ENCODE peak calls at places on chromosomes 1 and 21, in eight cellular contexts. E, K, V, U, T, O, I and A are unnamed samples.

GRCh38 chr1:207393610-207394009 is 60.5 kb upstream of the CR2 start:
- DNase-seq in T (no peak), O (peak; percentile 93), I (no peak), K (no peak), E (no peak), U (no peak), V (peak; percentile 94), A (peak; percentile 88)

GRCh38 chr1:175471039-175471800 is 272.2 kb downstream of the TNR start:
- DNase-seq in K (no peak), I (no peak), E (no peak), T (no peak), O (no peak), U (no peak), V (peak; percentile 79), A (peak; percentile 68)

GRCh38 chr1:116825400-116825734 is 71.1 kb downstream of the CD2 start:
- DNase-seq in V (no peak), T (peak; percentile 69), U (peak; percentile 51), K (peak; percentile 51), E (no peak), O (no peak), I (no peak), A (no peak)

GRCh38 chr21:14452031-14452778 is 69.3 kb upstream of the HSPA13 start:
- DNase-seq in K (no peak), O (no peak), I (no peak), T (no peak), U (no peak), V (no peak), E (no peak), A (no peak)

GRCh38 chr1:1435094-1435903 is at the start of gene VWA1:
- DNase-seq in V (peak; percentile 87), K (peak; percentile 60), O (peak; percentile 83), I (peak; percentile 69), T (peak; percentile 91), E (peak; percentile 62), U (peak; percentile 88), A (no peak)

GRCh38 chr21:18951291-18952038 is 547.9 kb upstream of the TMPRSS15 start:
- DNase-seq in I (no peak), V (no peak), T (no peak), E (no peak), K (no peak), O (no peak), U (peak; percentile 65), A (no peak)

GRCh38 chr1:234774971-234775370 is 165.0 kb upstream of the IRF2BP2 start:
- DNase-seq in E (no peak), I (no peak), K (no peak), U (no peak), O (no peak), V (peak; percentile 28), T (no peak), A (no peak)

GRCh38 chr21:38126677-38127271 is 130.0 kb upstream of the KCNJ15 start:
- DNase-seq in U (peak; percentile 47), E (no peak), K (peak; percentile 26), O (peak; percentile 60), T (peak; percentile 63), V (peak; percentile 67), I (peak; percentile 30), A (peak; percentile 26)

GRCh38 chr21:41631564-41632461 is 123.9 kb upstream of the TMPRSS2 start:
- DNase-seq in V (peak; percentile 67), O (no peak), U (no peak), K (no peak), E (no peak), T (no peak), I (peak; percentile 62), A (no peak)

GRCh38 chr1:35726814-35727433 is 8.2 kb upstream of the C1orf216 start:
- DNase-seq in I (peak; percentile 24), O (peak; percentile 85), T (peak; percentile 69), V (peak; percentile 71), K (peak; percentile 33), U (peak; percentile 48), E (no peak), A (peak; percentile 45)

GRCh38 chr21:41640756-41641509 is 125.9 kb downstream of the RIPK4 start:
- DNase-seq in U (no peak), I (no peak), O (peak; percentile 66), V (peak; percentile 78), E (no peak), K (no peak), T (no peak), A (no peak)

GRCh38 chr1:185363205-185363604 is 46.2 kb upstream of the IVNS1ABP start:
- DNase-seq in I (no peak), U (no peak), O (no peak), K (no peak), E (no peak), T (no peak), V (no peak), A (no peak)

GRCh38 chr21:33668180-33668579 is 25.9 kb downstream of the ITSN1 start:
- DNase-seq in U (peak; percentile 27), K (no peak), E (no peak), I (no peak), O (peak; percentile 34), V (peak; percentile 57), T (peak; percentile 29), A (no peak)

GRCh38 chr21:32545948-32546441 is 39.3 kb downstream of the TCP10L start:
- DNase-seq in K (no peak), E (no peak), T (no peak), O (no peak), V (peak; percentile 68), U (no peak), I (no peak), A (no peak)

GRCh38 chr1:112923234-112923955 is 32.6 kb downstream of the SLC16A1 start:
- DNase-seq in E (no peak), K (no peak), U (no peak), I (no peak), T (peak; percentile 52), O (no peak), V (no peak), A (no peak)

DNA sequence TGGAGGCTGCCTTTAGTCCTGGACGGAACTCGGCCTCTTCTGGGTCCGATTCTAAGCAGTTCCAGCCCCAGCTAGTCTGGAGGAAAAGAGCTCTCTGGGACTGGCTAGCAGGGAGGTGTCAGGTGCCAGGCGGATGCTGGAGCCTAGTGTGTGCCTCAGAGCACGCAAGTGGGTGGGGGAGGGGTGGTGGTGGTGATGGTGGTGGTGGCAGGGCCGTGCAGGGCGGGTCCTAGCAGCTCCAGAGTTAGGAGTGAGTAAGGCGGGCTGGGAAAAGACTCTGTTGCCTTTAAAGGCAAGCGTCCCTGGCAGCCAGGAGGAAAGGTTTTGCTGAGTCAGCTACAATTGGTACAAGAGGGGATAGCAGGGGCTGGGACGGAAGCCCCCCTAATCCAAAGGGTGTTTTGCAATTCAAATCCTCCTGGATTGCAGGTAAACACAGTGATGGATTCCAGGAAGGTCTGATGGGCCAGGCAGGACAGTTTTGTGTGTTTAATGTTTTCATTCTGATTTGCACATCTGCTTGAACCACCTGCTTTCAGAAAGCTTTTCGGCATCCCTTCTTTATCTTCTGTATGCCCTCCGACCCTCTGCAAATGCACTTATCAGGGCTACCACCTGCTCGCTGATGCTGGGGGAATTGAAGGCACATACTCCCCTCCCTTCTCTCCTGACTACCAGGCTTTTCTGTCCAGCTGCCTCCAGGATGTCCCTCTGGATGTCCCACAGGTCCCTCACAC is 4.1 kb upstream of the SLC2A1 start:
- DNase-seq in V (peak; percentile 67), E (no peak), I (no peak), O (no peak), T (peak; percentile 66), K (peak; percentile 32), U (peak; percentile 49), A (peak; percentile 62)
- H3K4me3 ChIP-seq in V (no peak overlapping the region), E (no peak overlapping the region), I (no peak overlapping the region), O (no peak overlapping the region), T (no peak overlapping the region), K (no peak overlapping the region), U (peak overlapping the region; percentile 29), A (no peak overlapping the region)

GRCh38 chr1:169106921-169107672 is 607 bp downstream of the ATP1B1 start:
- DNase-seq in U (peak; percentile 40), K (no peak), O (peak; percentile 50), V (peak; percentile 56), E (no peak), T (no peak), I (no peak), A (peak; percentile 50)
- H3K27me3 ChIP-seq in U (no peaks in the 10 kb centered on the region), K (no peaks in the 10 kb centered on the region), O (no peaks in the 10 kb centered on the region), V (peaks cover 4% of the 10 kb centered on the region), E (no peaks in the 10 kb centered on the region), T (no peaks in the 10 kb centered on the region), I (no peaks in the 10 kb centered on the region), A (no peaks in the 10 kb centered on the region)

GRCh38 chr1:230753191-230753585 is 6.0 kb downstream of the CAPN9 start:
- DNase-seq in T (no peak), E (no peak), K (no peak), U (no peak), V (no peak), I (no peak), O (no peak), A (no peak)
- H3K4me3 ChIP-seq in T (no peak overlapping the region), E (peak overlapping the region; percentile 41), K (no peak overlapping the region), U (no peak overlapping the region), V (no peak overlapping the region), I (no peak overlapping the region), O (no peak overlapping the region), A (no peak overlapping the region)

GRCh38 chr1:67835663-67836452 is 2.6 kb upstream of the GNG12 start:
- DNase-seq in E (no peak), V (no peak), T (no peak), I (no peak), U (no peak), O (no peak), K (no peak), A (no peak)

GRCh38 chr1:67832737-67833594 is at the start of gene GNG12:
- DNase-seq in O (peak; percentile 89), E (peak; percentile 60), K (peak; percentile 68), I (peak; percentile 79), T (peak; percentile 89), U (peak; percentile 75), V (peak; percentile 90), A (peak; percentile 92)

GRCh38 chr1:67834246-67834877 is 1.1 kb upstream of the GNG12 start:
- DNase-seq in E (no peak), U (no peak), T (no peak), I (no peak), K (no peak), O (no peak), V (no peak), A (no peak)

GRCh38 chr1:67831850-67832513 is 1.3 kb downstream of the GNG12 start:
- DNase-seq in T (peak; percentile 83), V (peak; percentile 91), I (peak; percentile 41), U (peak; percentile 32), O (peak; percentile 83), E (peak; percentile 55), K (peak; percentile 50), A (peak; percentile 79)

DNA sequence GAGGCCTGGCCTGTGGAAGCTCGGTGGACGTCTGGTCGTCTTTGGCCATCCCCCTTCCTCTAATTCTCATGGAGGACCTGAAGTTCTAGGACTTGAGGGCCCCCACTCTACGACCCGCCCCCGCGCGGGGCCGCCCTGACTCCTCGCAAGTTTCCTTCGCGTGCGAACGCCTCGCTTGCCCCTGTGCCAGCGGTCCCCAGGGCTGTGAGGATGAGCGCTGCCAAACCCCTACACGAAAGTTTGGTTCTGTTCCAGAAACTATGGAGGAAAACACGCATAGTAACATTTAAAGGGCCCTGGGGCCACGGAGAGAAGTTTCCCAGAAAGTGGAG is 294 bp upstream of the GNG12 start:
- DNase-seq in I (no peak), T (peak; percentile 83), O (peak; percentile 73), K (no peak), E (no peak), V (peak; percentile 96), U (no peak), A (no peak)
- H3K27me3 ChIP-seq in I (no peaks in the 10 kb centered on the region), T (no peaks in the 10 kb centered on the region), O (no peaks in the 10 kb centered on the region), K (no peaks in the 10 kb centered on the region), E (no peaks in the 10 kb centered on the region), V (no peaks in the 10 kb centered on the region), U (no peaks in the 10 kb centered on the region), A (no peaks in the 10 kb centered on the region)

GRCh38 chr1:39205102-39205780 is 746 bp downstream of the MACF1 start:
- DNase-seq in T (peak; percentile 61), K (peak; percentile 55), U (no peak), O (peak; percentile 74), V (peak; percentile 88), I (peak; percentile 38), E (no peak), A (peak; percentile 78)
- H3K4me3 ChIP-seq in T (peak overlapping the region; percentile 80), K (peak overlapping the region; percentile 37), U (no peak overlapping the region), O (peak overlapping the region; percentile 75), V (peak overlapping the region; percentile 72), I (no peak overlapping the region), E (peak overlapping the region; percentile 62), A (peak overlapping the region; percentile 39)